ENCODE peak calls at places on chromosomes 1 and 21, in seven cellular contexts. S is K562, J is colonic mucosa, L is neuronal stem cell, R is fibroblast of lung, N is HCT116, P is Karpas-422. V is an unnamed sample. For H3K4me1, the result is how much of the 10 kb centered on the place peaks cover.

GRCh38 chr1:29344336-29344735 is 108.0 kb downstream of the PTPRU start:
- DNase-seq in S (no peak), J (no peak), L (no peak), R (no peak), N (no peak), P (no peak), V (no peak)

GRCh38 chr1:113786055-113786454 is 26.2 kb downstream of the RSBN1 start:
- DNase-seq in S (peak), J (no peak), L (no peak), R (peak), N (no peak), P (no peak), V (no peak)

GRCh38 chr1:91889717-91890459 is 3.9 kb upstream of the TGFBR3 start:
- DNase-seq in S (no peak), J (no peak), L (no peak), R (peak), N (no peak), P (no peak), V (peak)

GRCh38 chr21:42346866-42347600 is 3.8 kb downstream of the TFF2 start:
- DNase-seq in S (no peak), J (peak), L (no peak), R (no peak), N (no peak), P (no peak), V (no peak)

GRCh38 chr1:70627910-70628309 is 216.8 kb downstream of the CTH start:
- DNase-seq in S (no peak), J (no peak), L (no peak), R (no peak), N (no peak), P (no peak), V (no peak)

GRCh38 chr21:35696644-35697043 is 363.7 kb downstream of the SETD4 start:
- DNase-seq in S (no peak), J (no peak), L (no peak), R (no peak), N (no peak), P (no peak), V (no peak)

GRCh38 chr1:84853743-84854721 is 39.0 kb downstream of the LPAR3 start:
- DNase-seq in S (no peak), J (peak), L (no peak), R (peak), N (peak), P (no peak), V (peak)

GRCh38 chr1:192747942-192748341 is 60.9 kb upstream of the RGS2 start:
- DNase-seq in S (no peak), J (no peak), L (no peak), R (peak), N (no peak), P (no peak), V (no peak)

GRCh38 chr1:4351453-4351852 is 303.0 kb upstream of the AJAP1 start:
- DNase-seq in S (no peak), J (no peak), L (no peak), R (no peak), N (no peak), P (no peak), V (no peak)

GRCh38 chr1:16082283-16083038 is 9.0 kb upstream of the FAM131C start:
- DNase-seq in S (peak), J (peak), L (peak), R (peak), N (no peak), P (peak), V (peak)

GRCh38 chr1:54107131-54107530 is 45.7 kb downstream of the CDCP2 start:
- DNase-seq in S (peak), J (no peak), L (no peak), R (peak), N (no peak), P (no peak), V (peak)

GRCh38 chr1:18948048-18948912 is 8.2 kb downstream of the IFFO2 start:
- DNase-seq in S (no peak), J (no peak), L (no peak), R (no peak), N (no peak), P (no peak), V (peak)

GRCh38 chr1:55789466-55789865 is 574.3 kb upstream of the USP24 start:
- DNase-seq in S (no peak), J (no peak), L (no peak), R (no peak), N (no peak), P (no peak), V (no peak)

GRCh38 chr1:212346586-212346985 is 61.4 kb downstream of the PPP2R5A start:
- DNase-seq in S (no peak), J (no peak), L (no peak), R (no peak), N (no peak), P (no peak), V (no peak)

GRCh38 chr1:183804382-183804781 is 538 bp upstream of the RGL1 start:
- DNase-seq in S (no peak), J (no peak), L (no peak), R (no peak), N (no peak), P (no peak), V (no peak)

GRCh38 chr1:15732686-15733081 is 3.4 kb upstream of the SLC25A34 start:
- DNase-seq in S (no peak), J (no peak), L (no peak), R (no peak), N (no peak), P (no peak), V (no peak)

GRCh38 chr1:210598135-210598652 is 269.5 kb downstream of the HHAT start:
- DNase-seq in S (no peak), J (no peak), L (no peak), R (peak), N (no peak), P (no peak), V (peak)

GRCh38 chr1:88401283-88401682 is 282.8 kb upstream of the PKN2 start:
- DNase-seq in S (no peak), J (no peak), L (no peak), R (no peak), N (no peak), P (no peak), V (no peak)

GRCh38 chr1:33575324-33575879 is 103.0 kb downstream of the ZSCAN20 start:
- DNase-seq in S (no peak), J (no peak), L (no peak), R (no peak), N (no peak), P (no peak), V (no peak)

GRCh38 chr1:5455056-5455455 is 537.2 kb downstream of the NPHP4 start:
- DNase-seq in S (no peak), J (no peak), L (peak), R (no peak), N (no peak), P (no peak), V (no peak)

GRCh38 chr1:206486995-206487788 is 16.9 kb downstream of the IKBKE start:
- DNase-seq in S (no peak), J (no peak), L (no peak), R (no peak), N (no peak), P (no peak), V (no peak)

GRCh38 chr1:147316968-147317367 is 74.5 kb downstream of the CHD1L start:
- DNase-seq in S (no peak), J (no peak), L (no peak), R (no peak), N (no peak), P (peak), V (no peak)

GRCh38 chr1:60886090-60886489 is 196.3 kb upstream of the NFIA start:
- DNase-seq in S (no peak), J (no peak), L (no peak), R (no peak), N (no peak), P (no peak), V (no peak)

GRCh38 chr1:220076861-220077762 is 12.5 kb downstream of the BPNT1 start:
- DNase-seq in S (no peak), J (no peak), L (no peak), R (no peak), N (no peak), P (no peak), V (no peak)

GRCh38 chr1:6460349-6461236 is 5.4 kb downstream of the TNFRSF25 start:
- DNase-seq in S (no peak), J (peak), L (no peak), R (no peak), N (no peak), P (no peak), V (no peak)

GRCh38 chr1:69373520-69373919 is 194.2 kb upstream of the LRRC7 start:
- DNase-seq in S (no peak), J (no peak), L (no peak), R (no peak), N (no peak), P (no peak), V (no peak)

GRCh38 chr1:9402717-9403116 is 110.0 kb downstream of the SPSB1 start:
- DNase-seq in S (no peak), J (no peak), L (no peak), R (no peak), N (no peak), P (no peak), V (no peak)

GRCh38 chr1:231631717-231632116 is 5.1 kb downstream of the DISC1 start:
- DNase-seq in S (no peak), J (no peak), L (no peak), R (no peak), N (no peak), P (no peak), V (no peak)

GRCh38 chr1:102970496-102971078 is 137.7 kb downstream of the COL11A1 start:
- DNase-seq in S (peak), J (no peak), L (peak), R (peak), N (peak), P (peak), V (peak)

GRCh38 chr21:15009964-15010363 is 54.8 kb downstream of the NRIP1 start:
- DNase-seq in S (no peak), J (no peak), L (no peak), R (peak), N (no peak), P (no peak), V (peak)

GRCh38 chr1:222665964-222666363 is 46.3 kb downstream of the AIDA start:
- DNase-seq in S (no peak), J (no peak), L (no peak), R (peak), N (no peak), P (no peak), V (peak)

GRCh38 chr1:38578444-38578951 is 281.1 kb downstream of the RRAGC start:
- DNase-seq in S (no peak), J (no peak), L (no peak), R (no peak), N (no peak), P (no peak), V (peak)

GRCh38 chr1:169288011-169288414 is 79.6 kb downstream of the NME7 start:
- DNase-seq in S (no peak), J (no peak), L (no peak), R (no peak), N (peak), P (no peak), V (peak)

GRCh38 chr21:34336756-34337391 is 26.9 kb upstream of the KCNE2 start:
- DNase-seq in S (no peak), J (no peak), L (no peak), R (peak), N (no peak), P (no peak), V (peak)

GRCh38 chr1:153946622-153947246 is at the start of gene DENND4B:
- DNase-seq in S (peak), J (peak), L (peak), R (peak), N (no peak), P (peak), V (peak)

GRCh38 chr1:76291737-76292136 is 217.2 kb downstream of the ST6GALNAC3 start:
- DNase-seq in S (no peak), J (no peak), L (no peak), R (no peak), N (no peak), P (no peak), V (no peak)

GRCh38 chr1:97516588-97516987 is 404.2 kb downstream of the DPYD start:
- DNase-seq in S (no peak), J (no peak), L (no peak), R (no peak), N (no peak), P (no peak), V (peak)

GRCh38 chr1:156499703-156500577 is 635 bp downstream of the MEF2D start:
- DNase-seq in S (no peak), J (peak), L (no peak), R (peak), N (no peak), P (peak), V (peak)

GRCh38 chr1:36157115-36157903 is 1.3 kb downstream of the MAP7D1 start:
- DNase-seq in S (peak), J (no peak), L (no peak), R (peak), N (no peak), P (no peak), V (peak)

GRCh38 chr1:52601976-52602327 is 219 bp upstream of the GPX7 start:
- DNase-seq in S (no peak), J (peak), L (no peak), R (peak), N (no peak), P (no peak), V (no peak)

GRCh38 chr1:52601519-52601918 is 652 bp upstream of the GPX7 start:
- DNase-seq in S (no peak), J (no peak), L (no peak), R (no peak), N (no peak), P (no peak), V (no peak)

GRCh38 chr1:52603301-52603675 is 1.1 kb downstream of the GPX7 start:
- DNase-seq in S (no peak), J (no peak), L (no peak), R (no peak), N (no peak), P (peak), V (no peak)

GRCh38 chr1:52603680-52604501 is 1.7 kb downstream of the GPX7 start:
- DNase-seq in S (no peak), J (no peak), L (no peak), R (no peak), N (no peak), P (no peak), V (no peak)

DNA sequence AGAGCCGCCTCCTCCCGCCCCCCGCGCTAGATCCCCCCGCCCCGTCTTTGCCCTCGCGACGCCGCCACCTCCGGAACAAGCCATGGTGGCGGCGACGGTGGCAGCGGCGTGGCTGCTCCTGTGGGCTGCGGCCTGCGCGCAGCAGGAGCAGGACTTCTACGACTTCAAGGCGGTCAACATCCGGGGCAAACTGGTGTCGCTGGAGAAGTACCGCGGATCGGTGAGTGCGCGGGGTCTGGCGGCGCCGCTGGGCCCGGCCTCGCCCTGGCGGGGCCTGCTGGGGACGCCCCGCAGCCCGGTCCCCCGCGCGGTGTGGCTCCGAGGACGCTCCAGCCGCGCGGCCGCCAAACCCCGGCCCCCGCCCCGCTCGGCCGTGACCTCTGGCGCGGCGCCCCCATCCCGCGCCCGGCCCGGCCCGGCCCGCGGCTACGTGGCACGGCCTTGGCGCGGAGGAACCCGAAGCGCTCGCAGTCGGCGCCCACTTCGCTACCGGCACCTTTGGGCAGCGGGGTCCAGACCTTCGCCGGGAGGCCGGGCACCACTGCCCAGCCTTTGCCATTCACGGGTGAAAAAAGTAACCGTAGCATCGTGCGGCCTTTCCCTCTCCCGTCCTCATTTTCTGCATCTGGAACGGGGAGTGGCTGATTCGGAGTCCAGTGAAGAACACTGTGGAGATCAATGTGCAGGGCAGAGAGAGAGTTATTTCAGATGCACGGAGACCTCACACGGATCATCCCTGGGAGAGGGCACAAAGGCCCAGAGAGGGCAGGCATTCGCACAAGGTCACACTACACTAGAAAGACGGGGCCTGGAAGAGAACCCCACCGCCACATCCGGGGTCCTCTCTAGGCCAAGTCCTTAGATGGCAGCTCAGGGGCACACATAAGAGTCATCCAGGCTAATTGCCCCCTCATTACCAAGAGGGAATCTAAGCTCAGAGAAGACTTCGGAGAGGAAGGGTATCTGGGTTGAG is at the start of gene GPX7:
- DNase-seq in S (no peak), J (peak), L (no peak), R (peak), N (no peak), P (peak), V (peak)
- H3K9ac ChIP-seq in S (peak), J (peak), L (peak), R (peak), N (no peak), P (peak), V (peak)

GRCh38 chr1:115837386-115837761 is 3.6 kb downstream of the NHLH2 start:
- DNase-seq in S (no peak), J (no peak), L (no peak), R (no peak), N (no peak), P (no peak), V (no peak)
- H3K4me3 ChIP-seq in S (no peak), J (no peak), L (peak), R (no peak), N (no peak), P (no peak), V (no peak)

GRCh38 chr1:2547210-2548067 is 8.7 kb upstream of the TNFRSF14 start:
- DNase-seq in S (no peak), J (no peak), L (no peak), R (no peak), N (no peak), P (peak), V (no peak)

GRCh38 chr1:2544093-2544874 is 11.9 kb upstream of the TNFRSF14 start:
- DNase-seq in S (no peak), J (no peak), L (peak), R (peak), N (no peak), P (no peak), V (no peak)

GRCh38 chr1:2544875-2545638 is 11.1 kb upstream of the TNFRSF14 start:
- DNase-seq in S (peak), J (no peak), L (peak), R (no peak), N (no peak), P (no peak), V (no peak)

GRCh38 chr1:2546515-2547209 is 9.5 kb upstream of the TNFRSF14 start:
- DNase-seq in S (peak), J (peak), L (peak), R (peak), N (peak), P (peak), V (peak)

GRCh38 chr1:2545754-2546514 is 10.2 kb upstream of the TNFRSF14 start:
- DNase-seq in S (peak), J (peak), L (peak), R (peak), N (peak), P (peak), V (peak)
- H3K4me1 ChIP-seq in S (half or more), J (under half), L (half or more), R (under half), N (half or more), P (under half), V (under half)

GRCh38 chr1:223770621-223771315 is 58.4 kb downstream of the CAPN2 start:
- DNase-seq in S (no peak), J (no peak), L (no peak), R (no peak), N (no peak), P (no peak), V (no peak)
- H3K9ac ChIP-seq in S (peak), J (no peak), L (no peak), R (no peak), N (peak), P (no peak), V (peak)

GRCh38 chr1:159205225-159205624 is 550 bp downstream of the ACKR1 start:
- DNase-seq in S (peak), J (no peak), L (no peak), R (no peak), N (no peak), P (no peak), V (no peak)

GRCh38 chr1:159204791-159205141 is at the start of gene ACKR1:
- DNase-seq in S (peak), J (no peak), L (no peak), R (no peak), N (no peak), P (no peak), V (no peak)

GRCh38 chr1:159208460-159208825 is 3.8 kb downstream of the ACKR1 start:
- DNase-seq in S (no peak), J (no peak), L (no peak), R (no peak), N (no peak), P (no peak), V (no peak)

GRCh38 chr1:159207774-159208459 is 3.2 kb downstream of the ACKR1 start:
- DNase-seq in S (no peak), J (no peak), L (no peak), R (no peak), N (no peak), P (no peak), V (no peak)

GRCh38 chr1:159207080-159207479 is 2.4 kb downstream of the ACKR1 start:
- DNase-seq in S (no peak), J (no peak), L (no peak), R (no peak), N (no peak), P (no peak), V (no peak)
- H3K4me3 ChIP-seq in S (no peak), J (no peak), L (no peak), R (no peak), N (no peak), P (no peak), V (no peak)

GRCh38 chr1:244054924-244055263 is 3.8 kb downstream of the ZBTB18 start:
- DNase-seq in S (no peak), J (no peak), L (no peak), R (no peak), N (no peak), P (no peak), V (no peak)

GRCh38 chr1:244053831-244054230 is 2.7 kb downstream of the ZBTB18 start:
- DNase-seq in S (no peak), J (no peak), L (no peak), R (no peak), N (no peak), P (no peak), V (no peak)

GRCh38 chr1:244052011-244052727 is 1.1 kb downstream of the ZBTB18 start:
- DNase-seq in S (no peak), J (no peak), L (no peak), R (no peak), N (no peak), P (no peak), V (peak)

GRCh38 chr1:244052728-244053312 is 1.7 kb downstream of the ZBTB18 start:
- DNase-seq in S (no peak), J (no peak), L (no peak), R (no peak), N (no peak), P (no peak), V (no peak)

DNA sequence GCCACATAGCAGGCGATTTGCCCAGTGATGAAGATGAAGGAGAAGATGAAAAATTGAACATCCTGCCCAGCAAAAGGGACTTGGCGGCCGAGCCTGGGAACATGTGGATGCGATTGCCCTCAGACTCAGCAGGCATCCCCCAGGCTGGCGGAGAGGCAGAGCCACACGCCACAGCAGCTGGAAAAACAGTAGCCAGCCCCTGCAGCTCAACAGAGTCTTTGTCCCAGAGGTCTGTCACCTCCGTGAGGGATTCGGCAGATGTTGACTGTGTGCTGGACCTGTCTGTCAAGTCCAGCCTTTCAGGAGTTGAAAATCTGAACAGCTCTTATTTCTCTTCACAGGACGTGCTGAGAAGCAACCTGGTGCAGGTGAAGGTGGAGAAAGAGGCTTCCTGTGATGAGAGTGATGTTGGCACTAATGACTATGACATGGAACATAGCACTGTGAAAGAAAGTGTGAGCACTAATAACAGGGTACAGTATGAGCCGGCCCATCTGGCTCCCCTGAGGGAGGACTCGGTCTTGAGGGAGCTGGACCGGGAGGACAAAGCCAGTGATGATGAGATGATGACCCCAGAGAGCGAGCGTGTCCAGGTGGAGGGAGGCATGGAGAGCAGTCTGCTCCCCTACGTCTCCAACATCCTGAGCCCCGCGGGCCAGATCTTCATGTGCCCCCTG is 3.3 kb downstream of the ZBTB18 start:
- DNase-seq in S (no peak), J (no peak), L (no peak), R (no peak), N (no peak), P (no peak), V (no peak)
- H3K4me1 ChIP-seq in S (under half), J (under half), L (under half), R (under half), N (under half), P (under half), V (under half)

V was measured in adipocyte.